ENCODE peak calls at places on chromosomes 4 and X, in nine cellular contexts. One of them, this sample, is unnamed.

GRCh38 chr4:139200506-139200905 is 23.5 kb upstream of the ELF2 start:
- DNase-seq in neural crest cell: no peak
- DNase-seq in lung: no peak
- DNase-seq in astrocyte of the spinal cord: no peak
- DNase-seq in fibroblast of lung: no peak
- DNase-seq in CD4-positive, alpha-beta T cell: no peak
- DNase-seq in A549: no peak
- DNase-seq in AG10803: no peak
- DNase-seq in DND-41: no peak
- DNase-seq in this sample: no peak

GRCh38 chrX:74534569-74535038 is 79.8 kb downstream of the RLIM start:
- DNase-seq in CD4-positive, alpha-beta T cell: no peak
- DNase-seq in lung: no peak
- DNase-seq in neural crest cell: no peak
- DNase-seq in AG10803: peak
- DNase-seq in fibroblast of lung: peak
- DNase-seq in DND-41: no peak
- DNase-seq in astrocyte of the spinal cord: peak
- DNase-seq in A549: no peak
- DNase-seq in this sample: peak

GRCh38 chr4:3765271-3766206 is 646 bp upstream of the ADRA2C start:
- DNase-seq in astrocyte of the spinal cord: peak
- DNase-seq in neural crest cell: peak
- DNase-seq in fibroblast of lung: peak
- DNase-seq in DND-41: no peak
- DNase-seq in A549: peak
- DNase-seq in lung: no peak
- DNase-seq in CD4-positive, alpha-beta T cell: no peak
- DNase-seq in AG10803: peak
- DNase-seq in this sample: peak

GRCh38 chr4:57490520-57490919 is 380.3 kb upstream of the IGFBP7 start:
- DNase-seq in AG10803: peak
- DNase-seq in fibroblast of lung: no peak
- DNase-seq in lung: no peak
- DNase-seq in neural crest cell: no peak
- DNase-seq in CD4-positive, alpha-beta T cell: no peak
- DNase-seq in A549: peak
- DNase-seq in astrocyte of the spinal cord: peak
- DNase-seq in DND-41: no peak
- DNase-seq in this sample: no peak

GRCh38 chr4:147370473-147370872 is 110.4 kb upstream of the EDNRA start:
- DNase-seq in astrocyte of the spinal cord: peak
- DNase-seq in AG10803: no peak
- DNase-seq in lung: no peak
- DNase-seq in neural crest cell: no peak
- DNase-seq in A549: no peak
- DNase-seq in fibroblast of lung: peak
- DNase-seq in CD4-positive, alpha-beta T cell: no peak
- DNase-seq in DND-41: no peak
- DNase-seq in this sample: no peak

GRCh38 chr4:40990202-40990898 is 224.0 kb downstream of the APBB2 start:
- DNase-seq in DND-41: no peak
- DNase-seq in neural crest cell: no peak
- DNase-seq in fibroblast of lung: peak
- DNase-seq in A549: peak
- DNase-seq in lung: no peak
- DNase-seq in AG10803: peak
- DNase-seq in CD4-positive, alpha-beta T cell: no peak
- DNase-seq in astrocyte of the spinal cord: peak
- DNase-seq in this sample: peak

GRCh38 chr4:42865572-42866189 is 26.8 kb upstream of the GRXCR1 start:
- DNase-seq in fibroblast of lung: peak
- DNase-seq in astrocyte of the spinal cord: peak
- DNase-seq in DND-41: peak
- DNase-seq in neural crest cell: peak
- DNase-seq in A549: peak
- DNase-seq in CD4-positive, alpha-beta T cell: peak
- DNase-seq in lung: peak
- DNase-seq in AG10803: peak
- DNase-seq in this sample: peak

GRCh38 chr4:12293906-12294525 is 865.3 kb upstream of the HS3ST1 start:
- DNase-seq in lung: no peak
- DNase-seq in neural crest cell: no peak
- DNase-seq in A549: no peak
- DNase-seq in CD4-positive, alpha-beta T cell: no peak
- DNase-seq in astrocyte of the spinal cord: no peak
- DNase-seq in DND-41: no peak
- DNase-seq in AG10803: no peak
- DNase-seq in fibroblast of lung: no peak
- DNase-seq in this sample: no peak

GRCh38 chrX:73855546-73855945 is 292.5 kb downstream of the CHIC1 start:
- DNase-seq in DND-41: peak
- DNase-seq in A549: peak
- DNase-seq in AG10803: peak
- DNase-seq in astrocyte of the spinal cord: peak
- DNase-seq in fibroblast of lung: peak
- DNase-seq in neural crest cell: peak
- DNase-seq in CD4-positive, alpha-beta T cell: peak
- DNase-seq in lung: peak
- DNase-seq in this sample: peak

GRCh38 chrX:54358424-54359211 is 772 bp upstream of the WNK3 start:
- DNase-seq in AG10803: peak
- DNase-seq in astrocyte of the spinal cord: peak
- DNase-seq in lung: peak
- DNase-seq in fibroblast of lung: peak
- DNase-seq in A549: no peak
- DNase-seq in CD4-positive, alpha-beta T cell: peak
- DNase-seq in neural crest cell: peak
- DNase-seq in DND-41: no peak
- DNase-seq in this sample: no peak

GRCh38 chr4:7128234-7128633 is 60.4 kb upstream of the GRPEL1 start:
- DNase-seq in CD4-positive, alpha-beta T cell: no peak
- DNase-seq in lung: no peak
- DNase-seq in A549: no peak
- DNase-seq in neural crest cell: no peak
- DNase-seq in DND-41: no peak
- DNase-seq in astrocyte of the spinal cord: no peak
- DNase-seq in fibroblast of lung: no peak
- DNase-seq in AG10803: no peak
- DNase-seq in this sample: no peak

GRCh38 chr4:7121174-7121573 is 53.3 kb upstream of the GRPEL1 start:
- DNase-seq in neural crest cell: no peak
- DNase-seq in DND-41: no peak
- DNase-seq in CD4-positive, alpha-beta T cell: no peak
- DNase-seq in astrocyte of the spinal cord: no peak
- DNase-seq in lung: no peak
- DNase-seq in AG10803: no peak
- DNase-seq in fibroblast of lung: no peak
- DNase-seq in A549: no peak
- DNase-seq in this sample: no peak

GRCh38 chr4:7121861-7122653 is 54.2 kb upstream of the GRPEL1 start:
- DNase-seq in CD4-positive, alpha-beta T cell: no peak
- DNase-seq in lung: no peak
- DNase-seq in fibroblast of lung: no peak
- DNase-seq in AG10803: no peak
- DNase-seq in DND-41: no peak
- DNase-seq in astrocyte of the spinal cord: no peak
- DNase-seq in neural crest cell: no peak
- DNase-seq in A549: no peak
- DNase-seq in this sample: no peak

GRCh38 chr4:7127591-7127990 is 59.7 kb upstream of the GRPEL1 start:
- DNase-seq in neural crest cell: no peak
- DNase-seq in lung: no peak
- DNase-seq in astrocyte of the spinal cord: no peak
- DNase-seq in fibroblast of lung: peak
- DNase-seq in CD4-positive, alpha-beta T cell: no peak
- DNase-seq in AG10803: no peak
- DNase-seq in A549: no peak
- DNase-seq in DND-41: no peak
- DNase-seq in this sample: no peak

DNA sequence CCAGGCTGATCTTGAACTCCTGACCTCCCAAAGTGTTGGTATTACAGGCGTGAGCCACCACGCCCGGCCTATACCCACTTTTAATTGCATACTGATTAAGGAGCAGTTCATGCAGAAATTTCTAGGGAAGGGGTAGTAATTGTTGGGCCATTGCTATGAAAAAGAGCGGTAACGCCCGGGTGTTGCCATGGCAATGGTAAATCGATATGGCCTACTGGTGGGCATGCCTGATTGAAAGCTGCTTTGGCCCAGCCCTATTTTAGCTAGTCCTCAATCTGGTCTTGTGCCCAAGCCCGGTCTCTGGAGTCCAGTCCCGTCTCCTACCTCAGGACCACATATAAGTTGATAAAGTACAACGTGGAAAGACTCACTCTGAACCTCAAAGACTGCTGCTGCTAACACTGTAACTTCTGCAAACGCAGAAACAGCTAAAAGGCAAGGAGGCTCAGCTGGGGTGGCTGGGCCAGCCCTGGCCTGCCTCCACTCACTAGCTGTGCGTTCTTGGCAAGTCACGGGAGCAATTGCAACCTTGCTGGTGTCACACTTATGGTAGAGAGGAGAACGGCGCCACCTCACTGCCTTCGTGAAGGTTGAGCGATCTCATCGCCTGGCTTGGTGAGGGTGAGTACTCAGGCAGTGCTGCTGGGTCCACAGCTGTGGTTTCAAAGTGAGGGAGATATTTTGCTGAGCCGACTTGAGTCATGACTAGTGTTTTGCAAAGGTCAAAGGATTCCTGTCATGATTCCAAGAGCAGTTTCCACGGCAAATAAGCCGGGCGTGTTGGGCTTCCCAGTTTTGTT is 57.0 kb upstream of the GRPEL1 start:
- DNase-seq in neural crest cell: no peak
- DNase-seq in fibroblast of lung: peak
- DNase-seq in CD4-positive, alpha-beta T cell: no peak
- DNase-seq in DND-41: no peak
- DNase-seq in astrocyte of the spinal cord: peak
- DNase-seq in AG10803: peak
- DNase-seq in lung: peak
- DNase-seq in A549: no peak
- DNase-seq in this sample: no peak
- TF ChIP-seq CTCF in neural crest cell: no peak
- TF ChIP-seq CTCF in fibroblast of lung: no peak
- TF ChIP-seq CTCF in CD4-positive, alpha-beta T cell: no peak
- TF ChIP-seq CTCF in DND-41: no peak
- TF ChIP-seq CTCF in astrocyte of the spinal cord: peak
- TF ChIP-seq CTCF in AG10803: no peak
- TF ChIP-seq CTCF in lung: no peak
- TF ChIP-seq CTCF in A549: no peak
- TF ChIP-seq CTCF in this sample: no peak

GRCh38 chr4:82213485-82214162 is 160.2 kb downstream of the HNRNPD start:
- DNase-seq in astrocyte of the spinal cord: no peak
- DNase-seq in DND-41: peak
- DNase-seq in lung: no peak
- DNase-seq in AG10803: no peak
- DNase-seq in CD4-positive, alpha-beta T cell: no peak
- DNase-seq in A549: no peak
- DNase-seq in neural crest cell: no peak
- DNase-seq in fibroblast of lung: no peak
- DNase-seq in this sample: no peak

GRCh38 chr4:82215800-82216199 is 158.0 kb downstream of the HNRNPD start:
- DNase-seq in CD4-positive, alpha-beta T cell: no peak
- DNase-seq in AG10803: no peak
- DNase-seq in lung: no peak
- DNase-seq in A549: no peak
- DNase-seq in neural crest cell: no peak
- DNase-seq in fibroblast of lung: no peak
- DNase-seq in DND-41: no peak
- DNase-seq in astrocyte of the spinal cord: no peak
- DNase-seq in this sample: no peak

GRCh38 chr4:82219346-82219745 is 154.4 kb downstream of the HNRNPD start:
- DNase-seq in AG10803: no peak
- DNase-seq in neural crest cell: no peak
- DNase-seq in A549: no peak
- DNase-seq in DND-41: no peak
- DNase-seq in lung: no peak
- DNase-seq in CD4-positive, alpha-beta T cell: no peak
- DNase-seq in astrocyte of the spinal cord: no peak
- DNase-seq in fibroblast of lung: no peak
- DNase-seq in this sample: no peak

GRCh38 chr4:82216231-82216630 is 157.6 kb downstream of the HNRNPD start:
- DNase-seq in fibroblast of lung: no peak
- DNase-seq in astrocyte of the spinal cord: no peak
- DNase-seq in AG10803: no peak
- DNase-seq in A549: no peak
- DNase-seq in DND-41: no peak
- DNase-seq in lung: no peak
- DNase-seq in CD4-positive, alpha-beta T cell: no peak
- DNase-seq in neural crest cell: no peak
- DNase-seq in this sample: no peak

GRCh38 chr4:82217986-82218715 is 155.6 kb downstream of the HNRNPD start:
- DNase-seq in neural crest cell: no peak
- DNase-seq in A549: no peak
- DNase-seq in DND-41: no peak
- DNase-seq in astrocyte of the spinal cord: no peak
- DNase-seq in CD4-positive, alpha-beta T cell: no peak
- DNase-seq in fibroblast of lung: no peak
- DNase-seq in lung: no peak
- DNase-seq in AG10803: no peak
- DNase-seq in this sample: no peak
- TF ChIP-seq CTCF in neural crest cell: peak
- TF ChIP-seq CTCF in A549: no peak
- TF ChIP-seq CTCF in DND-41: peak
- TF ChIP-seq CTCF in astrocyte of the spinal cord: peak
- TF ChIP-seq CTCF in CD4-positive, alpha-beta T cell: peak
- TF ChIP-seq CTCF in fibroblast of lung: peak
- TF ChIP-seq CTCF in lung: no peak
- TF ChIP-seq CTCF in AG10803: peak
- TF ChIP-seq CTCF in this sample: peak

GRCh38 chrX:138648570-138648969 is 62.9 kb downstream of the FGF13 start:
- DNase-seq in neural crest cell: no peak
- DNase-seq in A549: no peak
- DNase-seq in fibroblast of lung: no peak
- DNase-seq in astrocyte of the spinal cord: no peak
- DNase-seq in DND-41: no peak
- DNase-seq in AG10803: no peak
- DNase-seq in CD4-positive, alpha-beta T cell: no peak
- DNase-seq in lung: no peak
- DNase-seq in this sample: no peak
- TF ChIP-seq CTCF in neural crest cell: no peak
- TF ChIP-seq CTCF in A549: no peak
- TF ChIP-seq CTCF in fibroblast of lung: no peak
- TF ChIP-seq CTCF in astrocyte of the spinal cord: no peak
- TF ChIP-seq CTCF in DND-41: no peak
- TF ChIP-seq CTCF in AG10803: no peak
- TF ChIP-seq CTCF in CD4-positive, alpha-beta T cell: no peak
- TF ChIP-seq CTCF in lung: no peak
- TF ChIP-seq CTCF in this sample: no peak

DNA sequence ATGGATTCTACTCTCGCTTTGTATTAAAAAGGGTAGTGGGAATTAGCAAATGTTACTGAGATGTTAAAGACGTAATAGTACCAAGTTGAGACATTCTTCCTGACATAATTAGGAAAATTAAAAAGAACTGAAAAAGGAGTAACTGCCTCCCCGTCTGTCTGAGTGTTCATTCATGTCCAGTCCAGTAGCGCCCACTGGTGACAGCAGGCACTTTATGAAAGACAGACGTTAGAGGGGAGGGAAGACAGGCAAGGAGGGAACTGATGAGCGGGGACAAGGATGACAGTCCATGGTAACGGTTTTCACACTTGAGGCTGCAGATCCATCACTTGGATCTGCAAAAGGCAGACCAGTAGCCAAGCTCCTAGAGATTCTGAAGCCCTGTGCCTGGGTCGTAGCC is 326.7 kb downstream of the STK32B start:
- DNase-seq in A549: no peak
- DNase-seq in CD4-positive, alpha-beta T cell: no peak
- DNase-seq in lung: no peak
- DNase-seq in AG10803: peak
- DNase-seq in DND-41: no peak
- DNase-seq in fibroblast of lung: no peak
- DNase-seq in astrocyte of the spinal cord: no peak
- DNase-seq in neural crest cell: peak
- DNase-seq in this sample: no peak
- TF ChIP-seq CTCF in A549: peak
- TF ChIP-seq CTCF in CD4-positive, alpha-beta T cell: no peak
- TF ChIP-seq CTCF in lung: no peak
- TF ChIP-seq CTCF in AG10803: peak
- TF ChIP-seq CTCF in DND-41: peak
- TF ChIP-seq CTCF in fibroblast of lung: no peak
- TF ChIP-seq CTCF in astrocyte of the spinal cord: peak
- TF ChIP-seq CTCF in neural crest cell: peak
- TF ChIP-seq CTCF in this sample: peak

This sample was measured in GM13977.